ENCODE peak calls at places on chromosome 19, in ten cellular contexts. G, Q, J, M, X, O, R, S, U and H are unnamed samples.

GRCh38 chr19:3386447-3387234 is 20.3 kb downstream of the NFIC start:
- DNase-seq in R (no peak), Q (no peak), U (no peak), M (no peak), O (no peak), X (no peak), G (no peak), S (no peak), J (no peak), H (no peak)

GRCh38 chr19:41569481-41570150 is 6.3 kb upstream of the CEACAM21 start:
- DNase-seq in O (no peak), Q (no peak), G (no peak), M (no peak), X (no peak), S (no peak), U (no peak), J (no peak), R (no peak), H (no peak)

GRCh38 chr19:14497347-14497921 is 1.5 kb upstream of the GIPC1 start:
- DNase-seq in S (no peak), J (no peak), Q (no peak), M (peak), G (no peak), U (no peak), X (no peak), O (no peak), R (no peak), H (no peak)

GRCh38 chr19:336067-336614 is 8.5 kb downstream of the MIER2 start:
- DNase-seq in M (peak), U (no peak), G (no peak), Q (no peak), X (no peak), S (no peak), O (no peak), R (no peak), J (no peak), H (no peak)

GRCh38 chr19:46533085-46534081 is 37.7 kb upstream of the PNMA8B start:
- DNase-seq in M (no peak), X (no peak), U (no peak), J (no peak), Q (no peak), S (no peak), G (no peak), O (no peak), R (no peak), H (no peak)

GRCh38 chr19:57633832-57634131 is 814 bp downstream of the ZNF211 start:
- DNase-seq in R (no peak), M (no peak), U (no peak), O (no peak), Q (no peak), X (no peak), S (no peak), G (no peak), J (no peak), H (no peak)

GRCh38 chr19:52140077-52140710 is 456 bp upstream of the ZNF616 start:
- DNase-seq in J (no peak), Q (no peak), O (no peak), S (no peak), U (no peak), R (no peak), G (no peak), X (no peak), M (no peak), H (no peak)

GRCh38 chr19:29724741-29725140 is 9.7 kb upstream of the C19orf12 start:
- DNase-seq in U (no peak), O (peak), Q (no peak), X (no peak), G (no peak), M (no peak), R (no peak), J (no peak), S (no peak), H (no peak)

GRCh38 chr19:51948979-51949378 is 21.7 kb downstream of the ZNF613 start:
- DNase-seq in R (no peak), J (no peak), O (no peak), M (peak), G (peak), X (no peak), Q (no peak), U (peak), S (peak), H (no peak)